ENCODE peak calls at places on chromosomes 2 and 18, in ten cellular contexts. One of them, this sample, is unnamed.

GRCh38 chr18:63878982-63879381 is 8.5 kb upstream of the SERPINB2 start:
- DNase-seq in AG08395: no peak
- DNase-seq in AG20443: no peak
- DNase-seq in A549: no peak
- DNase-seq in AG08396: no peak
- DNase-seq in germinal center: no peak
- DNase-seq in cardiac muscle cell: no peak
- DNase-seq in EH: peak
- DNase-seq in SJSA1: no peak
- DNase-seq in retinal pigment epithelial cell: no peak
- DNase-seq in this sample: no peak

GRCh38 chr2:121041516-121041915 is 243.5 kb downstream of the TFCP2L1 start:
- DNase-seq in AG20443: no peak
- DNase-seq in EH: no peak
- DNase-seq in retinal pigment epithelial cell: no peak
- DNase-seq in AG08396: no peak
- DNase-seq in cardiac muscle cell: no peak
- DNase-seq in AG08395: no peak
- DNase-seq in germinal center: no peak
- DNase-seq in SJSA1: no peak
- DNase-seq in A549: no peak
- DNase-seq in this sample: no peak

GRCh38 chr18:21115519-21116411 is 4.2 kb upstream of the ROCK1 start:
- DNase-seq in A549: no peak
- DNase-seq in SJSA1: peak
- DNase-seq in AG08395: peak
- DNase-seq in AG20443: peak
- DNase-seq in retinal pigment epithelial cell: no peak
- DNase-seq in EH: peak
- DNase-seq in AG08396: peak
- DNase-seq in germinal center: no peak
- DNase-seq in cardiac muscle cell: peak
- DNase-seq in this sample: no peak

GRCh38 chr2:235026649-235027557 is 75.1 kb downstream of the SH3BP4 start:
- DNase-seq in retinal pigment epithelial cell: peak
- DNase-seq in germinal center: no peak
- DNase-seq in AG08395: peak
- DNase-seq in EH: peak
- DNase-seq in SJSA1: peak
- DNase-seq in AG20443: peak
- DNase-seq in A549: peak
- DNase-seq in AG08396: peak
- DNase-seq in cardiac muscle cell: no peak
- DNase-seq in this sample: peak

GRCh38 chr2:166700079-166700478 is 188.2 kb upstream of the XIRP2 start:
- DNase-seq in EH: no peak
- DNase-seq in AG20443: no peak
- DNase-seq in SJSA1: no peak
- DNase-seq in A549: no peak
- DNase-seq in germinal center: no peak
- DNase-seq in AG08395: no peak
- DNase-seq in cardiac muscle cell: no peak
- DNase-seq in retinal pigment epithelial cell: no peak
- DNase-seq in AG08396: no peak
- DNase-seq in this sample: peak

GRCh38 chr2:239150125-239151011 is 250.5 kb downstream of the HDAC4 start:
- DNase-seq in cardiac muscle cell: no peak
- DNase-seq in SJSA1: no peak
- DNase-seq in A549: no peak
- DNase-seq in AG20443: no peak
- DNase-seq in retinal pigment epithelial cell: no peak
- DNase-seq in germinal center: no peak
- DNase-seq in AG08396: no peak
- DNase-seq in AG08395: no peak
- DNase-seq in EH: no peak
- DNase-seq in this sample: no peak

GRCh38 chr2:133817680-133818566 is 249.7 kb upstream of the NCKAP5 start:
- DNase-seq in cardiac muscle cell: no peak
- DNase-seq in EH: peak
- DNase-seq in retinal pigment epithelial cell: peak
- DNase-seq in A549: peak
- DNase-seq in germinal center: no peak
- DNase-seq in AG08395: peak
- DNase-seq in AG08396: peak
- DNase-seq in SJSA1: peak
- DNase-seq in AG20443: peak
- DNase-seq in this sample: no peak

GRCh38 chr2:23695214-23696162 is 231.4 kb downstream of the ATAD2B start:
- DNase-seq in germinal center: no peak
- DNase-seq in AG20443: no peak
- DNase-seq in retinal pigment epithelial cell: no peak
- DNase-seq in EH: no peak
- DNase-seq in AG08395: no peak
- DNase-seq in cardiac muscle cell: no peak
- DNase-seq in SJSA1: no peak
- DNase-seq in A549: no peak
- DNase-seq in AG08396: no peak
- DNase-seq in this sample: no peak

GRCh38 chr18:73503326-73503725 is 635.5 kb upstream of the NETO1 start:
- DNase-seq in A549: no peak
- DNase-seq in EH: no peak
- DNase-seq in AG08396: no peak
- DNase-seq in cardiac muscle cell: no peak
- DNase-seq in germinal center: no peak
- DNase-seq in AG08395: no peak
- DNase-seq in AG20443: no peak
- DNase-seq in SJSA1: no peak
- DNase-seq in retinal pigment epithelial cell: no peak
- DNase-seq in this sample: no peak

GRCh38 chr2:156752042-156752441 is 315.9 kb downstream of the GPD2 start:
- DNase-seq in retinal pigment epithelial cell: no peak
- DNase-seq in SJSA1: no peak
- DNase-seq in EH: no peak
- DNase-seq in AG08396: no peak
- DNase-seq in AG08395: no peak
- DNase-seq in germinal center: no peak
- DNase-seq in cardiac muscle cell: no peak
- DNase-seq in AG20443: no peak
- DNase-seq in A549: no peak
- DNase-seq in this sample: no peak

GRCh38 chr2:142880275-142880674 is 2.8 kb downstream of the KYNU start:
- DNase-seq in germinal center: no peak
- DNase-seq in EH: peak
- DNase-seq in SJSA1: no peak
- DNase-seq in A549: no peak
- DNase-seq in AG08396: no peak
- DNase-seq in AG20443: peak
- DNase-seq in cardiac muscle cell: no peak
- DNase-seq in retinal pigment epithelial cell: no peak
- DNase-seq in AG08395: peak
- DNase-seq in this sample: no peak

GRCh38 chr2:47056875-47057731 is 98.0 kb downstream of the STPG4 start:
- DNase-seq in AG08395: no peak
- DNase-seq in AG20443: peak
- DNase-seq in AG08396: no peak
- DNase-seq in SJSA1: no peak
- DNase-seq in germinal center: peak
- DNase-seq in cardiac muscle cell: no peak
- DNase-seq in A549: no peak
- DNase-seq in EH: peak
- DNase-seq in retinal pigment epithelial cell: no peak
- DNase-seq in this sample: no peak

GRCh38 chr2:160910681-160911080 is 249.5 kb upstream of the TANK start:
- DNase-seq in A549: no peak
- DNase-seq in AG08395: peak
- DNase-seq in SJSA1: no peak
- DNase-seq in germinal center: no peak
- DNase-seq in AG08396: peak
- DNase-seq in cardiac muscle cell: no peak
- DNase-seq in retinal pigment epithelial cell: peak
- DNase-seq in AG20443: peak
- DNase-seq in EH: peak
- DNase-seq in this sample: no peak

GRCh38 chr2:62831729-62832128 is 126.2 kb downstream of the EHBP1 start:
- DNase-seq in AG08396: no peak
- DNase-seq in cardiac muscle cell: no peak
- DNase-seq in A549: no peak
- DNase-seq in retinal pigment epithelial cell: no peak
- DNase-seq in AG20443: no peak
- DNase-seq in SJSA1: no peak
- DNase-seq in AG08395: no peak
- DNase-seq in EH: no peak
- DNase-seq in germinal center: no peak
- DNase-seq in this sample: no peak

GRCh38 chr18:67104700-67105284 is 411.7 kb downstream of the DSEL start:
- DNase-seq in AG08396: peak
- DNase-seq in retinal pigment epithelial cell: no peak
- DNase-seq in SJSA1: peak
- DNase-seq in germinal center: no peak
- DNase-seq in A549: peak
- DNase-seq in cardiac muscle cell: peak
- DNase-seq in AG20443: peak
- DNase-seq in EH: peak
- DNase-seq in AG08395: peak
- DNase-seq in this sample: peak

GRCh38 chr2:36456227-36456788 is 100.7 kb downstream of the CRIM1 start:
- DNase-seq in A549: no peak
- DNase-seq in AG20443: peak
- DNase-seq in germinal center: no peak
- DNase-seq in AG08395: peak
- DNase-seq in cardiac muscle cell: peak
- DNase-seq in EH: peak
- DNase-seq in SJSA1: peak
- DNase-seq in retinal pigment epithelial cell: no peak
- DNase-seq in AG08396: peak
- DNase-seq in this sample: no peak

GRCh38 chr2:20357588-20358394 is 7.1 kb upstream of the PUM2 start:
- DNase-seq in cardiac muscle cell: no peak
- DNase-seq in EH: no peak
- DNase-seq in retinal pigment epithelial cell: no peak
- DNase-seq in AG08396: no peak
- DNase-seq in SJSA1: no peak
- DNase-seq in germinal center: no peak
- DNase-seq in AG20443: no peak
- DNase-seq in A549: no peak
- DNase-seq in AG08395: no peak
- DNase-seq in this sample: no peak

This sample was measured in NCI-H526.